ENCODE peak calls at places on chromosome 14, in six cellular contexts. One of them, this sample, is unnamed. For H3K27me3, the result is how much of the 10 kb centered on the place peaks cover.

GRCh38 chr14:32403688-32404087 is 74.6 kb downstream of the AKAP6 start:
- DNase-seq in right lobe of liver: no peak
- DNase-seq in body of pancreas: no peak
- DNase-seq in tibial nerve: no peak
- DNase-seq in testis: no peak
- DNase-seq in heart left ventricle: no peak
- DNase-seq in this sample: no peak

GRCh38 chr14:73467377-73467776 is 9.0 kb upstream of the NUMB start:
- DNase-seq in right lobe of liver: no peak
- DNase-seq in body of pancreas: no peak
- DNase-seq in tibial nerve: no peak
- DNase-seq in testis: no peak
- DNase-seq in heart left ventricle: no peak
- DNase-seq in this sample: no peak

GRCh38 chr14:34198096-34198495 is 247.2 kb upstream of the EGLN3 start:
- DNase-seq in right lobe of liver: no peak
- DNase-seq in body of pancreas: no peak
- DNase-seq in tibial nerve: no peak
- DNase-seq in testis: no peak
- DNase-seq in heart left ventricle: no peak
- DNase-seq in this sample: no peak

GRCh38 chr14:68949236-68949965 is 29.7 kb downstream of the ACTN1 start:
- DNase-seq in right lobe of liver: no peak
- DNase-seq in body of pancreas: no peak
- DNase-seq in tibial nerve: no peak
- DNase-seq in testis: no peak
- DNase-seq in heart left ventricle: no peak
- DNase-seq in this sample: no peak

GRCh38 chr14:30982583-30982982 is 42.9 kb upstream of the AP4S1 start:
- DNase-seq in right lobe of liver: no peak
- DNase-seq in body of pancreas: no peak
- DNase-seq in tibial nerve: no peak
- DNase-seq in testis: no peak
- DNase-seq in heart left ventricle: no peak
- DNase-seq in this sample: no peak

GRCh38 chr14:104690861-104691455 is 1.5 kb downstream of the INF2 start:
- DNase-seq in right lobe of liver: no peak
- DNase-seq in body of pancreas: no peak
- DNase-seq in tibial nerve: no peak
- DNase-seq in testis: no peak
- DNase-seq in heart left ventricle: peak
- DNase-seq in this sample: no peak

GRCh38 chr14:88584451-88584850 is 21.6 kb downstream of the ZC3H14 start:
- DNase-seq in right lobe of liver: no peak
- DNase-seq in body of pancreas: no peak
- DNase-seq in tibial nerve: no peak
- DNase-seq in testis: no peak
- DNase-seq in heart left ventricle: no peak
- DNase-seq in this sample: no peak

GRCh38 chr14:76832503-76832988 is 6.3 kb downstream of the LRRC74A start:
- DNase-seq in right lobe of liver: peak
- DNase-seq in body of pancreas: no peak
- DNase-seq in tibial nerve: no peak
- DNase-seq in testis: no peak
- DNase-seq in heart left ventricle: no peak
- DNase-seq in this sample: no peak

GRCh38 chr14:67941456-67942018 is 122.0 kb downstream of the RAD51B start:
- DNase-seq in right lobe of liver: no peak
- DNase-seq in body of pancreas: no peak
- DNase-seq in tibial nerve: no peak
- DNase-seq in testis: no peak
- DNase-seq in heart left ventricle: no peak
- DNase-seq in this sample: no peak

GRCh38 chr14:56858422-56858821 is 48.1 kb upstream of the OTX2 start:
- DNase-seq in right lobe of liver: no peak
- DNase-seq in body of pancreas: no peak
- DNase-seq in tibial nerve: no peak
- DNase-seq in testis: no peak
- DNase-seq in heart left ventricle: no peak
- DNase-seq in this sample: no peak

GRCh38 chr14:56857206-56857605 is 46.9 kb upstream of the OTX2 start:
- DNase-seq in right lobe of liver: no peak
- DNase-seq in body of pancreas: no peak
- DNase-seq in tibial nerve: no peak
- DNase-seq in testis: no peak
- DNase-seq in heart left ventricle: no peak
- DNase-seq in this sample: no peak

GRCh38 chr14:56855891-56856461 is 45.7 kb upstream of the OTX2 start:
- DNase-seq in right lobe of liver: no peak
- DNase-seq in body of pancreas: no peak
- DNase-seq in tibial nerve: no peak
- DNase-seq in testis: no peak
- DNase-seq in heart left ventricle: no peak
- DNase-seq in this sample: peak

GRCh38 chr14:56854325-56854724 is 44.0 kb upstream of the OTX2 start:
- DNase-seq in right lobe of liver: no peak
- DNase-seq in body of pancreas: no peak
- DNase-seq in tibial nerve: no peak
- DNase-seq in testis: no peak
- DNase-seq in heart left ventricle: no peak
- DNase-seq in this sample: no peak
- H3K27ac ChIP-seq in right lobe of liver: no peak
- H3K27ac ChIP-seq in body of pancreas: no peak
- H3K27ac ChIP-seq in tibial nerve: no peak
- H3K27ac ChIP-seq in testis: no peak
- H3K27ac ChIP-seq in heart left ventricle: no peak
- H3K27ac ChIP-seq in this sample: no peak

GRCh38 chr14:62694075-62694474 is 351.2 kb downstream of the KCNH5 start:
- DNase-seq in right lobe of liver: no peak
- DNase-seq in body of pancreas: no peak
- DNase-seq in tibial nerve: no peak
- DNase-seq in testis: no peak
- DNase-seq in heart left ventricle: no peak
- DNase-seq in this sample: no peak
- H3K27me3 ChIP-seq in right lobe of liver: under half
- H3K27me3 ChIP-seq in body of pancreas: under half
- H3K27me3 ChIP-seq in tibial nerve: under half
- H3K27me3 ChIP-seq in testis: under half
- H3K27me3 ChIP-seq in heart left ventricle: under half
- H3K27me3 ChIP-seq in this sample: under half

GRCh38 chr14:51094901-51095853 is at the start of gene TRIM9:
- DNase-seq in right lobe of liver: peak
- DNase-seq in body of pancreas: peak
- DNase-seq in tibial nerve: peak
- DNase-seq in testis: peak
- DNase-seq in heart left ventricle: peak
- DNase-seq in this sample: peak
- TF ChIP-seq POLR2A in right lobe of liver: no peak
- TF ChIP-seq POLR2A in body of pancreas: peak
- TF ChIP-seq POLR2A in tibial nerve: peak
- TF ChIP-seq POLR2A in testis: no peak
- TF ChIP-seq POLR2A in heart left ventricle: no peak
- TF ChIP-seq POLR2A in this sample: no peak

GRCh38 chr14:59283380-59283779 is 94.9 kb downstream of the DAAM1 start:
- DNase-seq in right lobe of liver: no peak
- DNase-seq in body of pancreas: no peak
- DNase-seq in tibial nerve: no peak
- DNase-seq in testis: no peak
- DNase-seq in heart left ventricle: no peak
- DNase-seq in this sample: no peak

GRCh38 chr14:59278111-59278510 is 89.6 kb downstream of the DAAM1 start:
- DNase-seq in right lobe of liver: no peak
- DNase-seq in body of pancreas: no peak
- DNase-seq in tibial nerve: no peak
- DNase-seq in testis: no peak
- DNase-seq in heart left ventricle: no peak
- DNase-seq in this sample: no peak

GRCh38 chr14:59281613-59282012 is 93.1 kb downstream of the DAAM1 start:
- DNase-seq in right lobe of liver: no peak
- DNase-seq in body of pancreas: no peak
- DNase-seq in tibial nerve: no peak
- DNase-seq in testis: no peak
- DNase-seq in heart left ventricle: no peak
- DNase-seq in this sample: no peak

GRCh38 chr14:59282366-59282765 is 93.9 kb downstream of the DAAM1 start:
- DNase-seq in right lobe of liver: no peak
- DNase-seq in body of pancreas: no peak
- DNase-seq in tibial nerve: no peak
- DNase-seq in testis: no peak
- DNase-seq in heart left ventricle: no peak
- DNase-seq in this sample: no peak

DNA sequence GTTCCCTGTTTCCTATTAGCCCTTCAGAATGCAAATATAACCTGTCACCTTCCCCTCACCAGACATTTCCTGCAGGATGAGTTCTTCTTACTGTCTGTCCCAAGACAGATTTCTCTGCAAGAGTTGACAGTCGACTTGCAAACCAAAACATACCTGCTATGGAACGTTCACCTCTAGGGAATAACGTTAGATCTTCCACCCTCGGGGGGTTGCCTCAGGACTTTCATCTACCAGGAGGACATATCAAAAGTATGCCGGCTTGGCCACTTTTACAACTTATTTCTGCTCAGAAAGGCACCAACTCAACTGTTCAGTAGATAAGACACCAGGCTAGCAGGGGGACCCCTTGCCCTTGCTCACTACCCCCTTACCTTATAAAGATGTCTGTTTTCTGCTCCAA is 92.5 kb downstream of the DAAM1 start:
- DNase-seq in right lobe of liver: no peak
- DNase-seq in body of pancreas: no peak
- DNase-seq in tibial nerve: no peak
- DNase-seq in testis: no peak
- DNase-seq in heart left ventricle: no peak
- DNase-seq in this sample: no peak
- H3K27ac ChIP-seq in right lobe of liver: no peak
- H3K27ac ChIP-seq in body of pancreas: no peak
- H3K27ac ChIP-seq in tibial nerve: no peak
- H3K27ac ChIP-seq in testis: no peak
- H3K27ac ChIP-seq in heart left ventricle: no peak
- H3K27ac ChIP-seq in this sample: no peak

GRCh38 chr14:28774764-28775738 is 8.5 kb downstream of the FOXG1 start:
- DNase-seq in right lobe of liver: no peak
- DNase-seq in body of pancreas: no peak
- DNase-seq in tibial nerve: no peak
- DNase-seq in testis: no peak
- DNase-seq in heart left ventricle: no peak
- DNase-seq in this sample: no peak
- H3K27me3 ChIP-seq in right lobe of liver: under half
- H3K27me3 ChIP-seq in body of pancreas: under half
- H3K27me3 ChIP-seq in tibial nerve: half or more
- H3K27me3 ChIP-seq in testis: under half
- H3K27me3 ChIP-seq in heart left ventricle: under half
- H3K27me3 ChIP-seq in this sample: half or more

DNA sequence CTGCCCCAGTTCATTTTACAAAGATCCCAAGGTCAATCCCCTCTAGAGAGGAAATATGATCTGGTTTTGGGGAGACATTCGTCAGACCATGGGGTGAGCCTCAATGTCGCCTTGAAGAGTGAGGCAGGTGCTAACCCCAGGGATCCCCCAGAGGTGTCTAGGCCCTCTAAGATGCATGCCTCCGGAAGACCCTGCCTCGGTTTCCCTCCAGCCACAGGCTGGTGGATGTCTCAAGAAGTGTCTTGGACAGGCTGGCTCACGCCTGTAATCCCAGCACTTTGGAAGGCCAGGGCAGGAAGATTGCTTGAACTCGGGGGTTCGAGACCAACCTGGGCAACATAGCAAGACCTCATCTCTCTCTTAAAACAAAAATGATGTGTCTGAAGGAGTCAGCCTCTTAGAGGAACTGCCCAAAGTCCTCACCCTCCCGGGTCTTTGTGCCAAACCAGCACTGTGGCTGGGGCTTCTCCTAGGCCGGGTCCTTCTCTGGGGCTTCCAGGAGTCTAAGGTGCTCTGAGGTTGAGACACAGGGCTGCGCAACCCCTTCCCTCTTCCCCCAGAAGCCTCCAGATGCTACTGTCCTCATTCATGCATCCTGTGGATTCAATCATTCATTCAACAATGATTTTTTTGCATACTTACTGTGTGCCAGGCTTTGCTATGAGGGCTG is 24.7 kb upstream of the BEGAIN start:
- DNase-seq in right lobe of liver: peak
- DNase-seq in body of pancreas: no peak
- DNase-seq in tibial nerve: no peak
- DNase-seq in testis: no peak
- DNase-seq in heart left ventricle: no peak
- DNase-seq in this sample: no peak
- TF ChIP-seq POLR2A in right lobe of liver: no peak
- TF ChIP-seq POLR2A in body of pancreas: no peak
- TF ChIP-seq POLR2A in tibial nerve: no peak
- TF ChIP-seq POLR2A in testis: no peak
- TF ChIP-seq POLR2A in heart left ventricle: no peak
- TF ChIP-seq POLR2A in this sample: no peak

GRCh38 chr14:50775357-50775756 is 55.6 kb downstream of the NIN start:
- DNase-seq in right lobe of liver: no peak
- DNase-seq in body of pancreas: no peak
- DNase-seq in tibial nerve: no peak
- DNase-seq in testis: no peak
- DNase-seq in heart left ventricle: no peak
- DNase-seq in this sample: no peak
- H3K27ac ChIP-seq in right lobe of liver: no peak
- H3K27ac ChIP-seq in body of pancreas: no peak
- H3K27ac ChIP-seq in tibial nerve: peak
- H3K27ac ChIP-seq in testis: peak
- H3K27ac ChIP-seq in heart left ventricle: no peak
- H3K27ac ChIP-seq in this sample: peak

DNA sequence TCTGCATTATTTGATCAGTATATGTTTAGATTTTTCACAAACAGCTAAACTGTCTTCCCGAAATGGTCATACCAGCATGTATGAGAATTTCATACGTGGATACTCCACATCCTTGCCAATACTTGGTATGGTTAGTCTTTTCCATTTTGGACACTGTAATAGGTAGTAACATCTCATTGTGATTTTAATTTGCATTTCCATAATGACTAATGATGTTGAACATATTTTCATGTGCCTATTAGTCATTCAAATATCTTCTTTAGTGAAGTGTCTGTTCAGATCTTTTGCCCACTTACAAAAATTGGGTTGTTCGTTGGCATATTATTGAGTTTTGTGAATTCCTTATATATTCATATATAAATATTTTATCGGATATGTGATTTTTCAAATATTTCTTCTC is 78.0 kb upstream of the GNG2 start:
- DNase-seq in right lobe of liver: no peak
- DNase-seq in body of pancreas: no peak
- DNase-seq in tibial nerve: no peak
- DNase-seq in testis: no peak
- DNase-seq in heart left ventricle: no peak
- DNase-seq in this sample: no peak
- H3K27me3 ChIP-seq in right lobe of liver: under half
- H3K27me3 ChIP-seq in body of pancreas: under half
- H3K27me3 ChIP-seq in tibial nerve: under half
- H3K27me3 ChIP-seq in testis: under half
- H3K27me3 ChIP-seq in heart left ventricle: under half
- H3K27me3 ChIP-seq in this sample: under half

This sample was measured in stomach.